ENCODE peak calls at places on chromosomes 6 and 20, in six cellular contexts. One of them, this sample, is unnamed.

GRCh38 chr6:44333273-44333919 is 9.1 kb upstream of the SPATS1 start:
- DNase-seq in IMR-90: no peak
- DNase-seq in H1: no peak
- DNase-seq in H9: no peak
- DNase-seq in neuronal stem cell: no peak
- DNase-seq in mesendoderm: no peak
- DNase-seq in this sample: no peak

GRCh38 chr20:19757487-19757972 is 528 bp upstream of the RIN2 start:
- DNase-seq in IMR-90: peak; percentile 70
- DNase-seq in H1: no peak
- DNase-seq in H9: peak; percentile 70
- DNase-seq in neuronal stem cell: peak; percentile 62
- DNase-seq in mesendoderm: peak; percentile 76
- DNase-seq in this sample: peak; percentile 86

GRCh38 chr6:38182426-38182825 is 362.9 kb downstream of the ZFAND3 start:
- DNase-seq in IMR-90: no peak
- DNase-seq in H1: no peak
- DNase-seq in H9: no peak
- DNase-seq in neuronal stem cell: no peak
- DNase-seq in mesendoderm: no peak
- DNase-seq in this sample: no peak

GRCh38 chr20:31819083-31819784 is at the start of gene MYLK2:
- DNase-seq in IMR-90: no peak
- DNase-seq in H1: no peak
- DNase-seq in H9: no peak
- DNase-seq in neuronal stem cell: no peak
- DNase-seq in mesendoderm: no peak
- DNase-seq in this sample: no peak

GRCh38 chr6:146532702-146533101 is 10.9 kb upstream of the RAB32 start:
- DNase-seq in IMR-90: no peak
- DNase-seq in H1: no peak
- DNase-seq in H9: no peak
- DNase-seq in neuronal stem cell: no peak
- DNase-seq in mesendoderm: no peak
- DNase-seq in this sample: no peak

GRCh38 chr20:12207875-12208274 is 290.2 kb downstream of the BTBD3 start:
- DNase-seq in IMR-90: peak; percentile 41
- DNase-seq in H1: peak; percentile 27
- DNase-seq in H9: peak; percentile 63
- DNase-seq in neuronal stem cell: peak; percentile 32
- DNase-seq in mesendoderm: peak; percentile 79
- DNase-seq in this sample: peak; percentile 41

GRCh38 chr6:163180874-163181541 is 233.5 kb upstream of the QKI start:
- DNase-seq in IMR-90: no peak
- DNase-seq in H1: peak; percentile 46
- DNase-seq in H9: peak; percentile 84
- DNase-seq in neuronal stem cell: peak; percentile 41
- DNase-seq in mesendoderm: peak; percentile 95
- DNase-seq in this sample: peak; percentile 40

GRCh38 chr6:84356907-84357306 is 129.5 kb upstream of the CEP162 start:
- DNase-seq in IMR-90: no peak
- DNase-seq in H1: no peak
- DNase-seq in H9: no peak
- DNase-seq in neuronal stem cell: no peak
- DNase-seq in mesendoderm: no peak
- DNase-seq in this sample: no peak

GRCh38 chr6:111973897-111974639 is 79.8 kb upstream of the CCN6 start:
- DNase-seq in IMR-90: peak; percentile 79
- DNase-seq in H1: no peak
- DNase-seq in H9: no peak
- DNase-seq in neuronal stem cell: no peak
- DNase-seq in mesendoderm: no peak
- DNase-seq in this sample: peak; percentile 83

GRCh38 chr20:43448748-43449535 is 8.8 kb upstream of the SRSF6 start:
- DNase-seq in IMR-90: peak; percentile 33
- DNase-seq in H1: no peak
- DNase-seq in H9: peak; percentile 66
- DNase-seq in neuronal stem cell: peak; percentile 26
- DNase-seq in mesendoderm: peak; percentile 66
- DNase-seq in this sample: peak; percentile 53

GRCh38 chr20:50146732-50147662 is 6.5 kb downstream of the PEDS1 start:
- DNase-seq in IMR-90: peak; percentile 43
- DNase-seq in H1: no peak
- DNase-seq in H9: peak; percentile 58
- DNase-seq in neuronal stem cell: no peak
- DNase-seq in mesendoderm: peak; percentile 43
- DNase-seq in this sample: no peak

GRCh38 chr6:44250718-44251123 is 3.8 kb downstream of the HSP90AB1 start:
- DNase-seq in IMR-90: no peak
- DNase-seq in H1: no peak
- DNase-seq in H9: no peak
- DNase-seq in neuronal stem cell: no peak
- DNase-seq in mesendoderm: no peak
- DNase-seq in this sample: no peak

GRCh38 chr6:16273266-16273665 is 34.9 kb downstream of the GMPR start:
- DNase-seq in IMR-90: peak; percentile 61
- DNase-seq in H1: no peak
- DNase-seq in H9: no peak
- DNase-seq in neuronal stem cell: no peak
- DNase-seq in mesendoderm: no peak
- DNase-seq in this sample: peak; percentile 55

GRCh38 chr20:20143165-20143564 is 90.8 kb downstream of the CFAP61 start:
- DNase-seq in IMR-90: no peak
- DNase-seq in H1: no peak
- DNase-seq in H9: no peak
- DNase-seq in neuronal stem cell: no peak
- DNase-seq in mesendoderm: no peak
- DNase-seq in this sample: no peak

GRCh38 chr20:36754656-36755222 is 8.8 kb upstream of the NDRG3 start:
- DNase-seq in IMR-90: peak; percentile 88
- DNase-seq in H1: no peak
- DNase-seq in H9: peak; percentile 63
- DNase-seq in neuronal stem cell: peak; percentile 41
- DNase-seq in mesendoderm: peak; percentile 86
- DNase-seq in this sample: peak; percentile 86

GRCh38 chr6:79180082-79180481 is 54.4 kb downstream of the HMGN3 start:
- DNase-seq in IMR-90: no peak
- DNase-seq in H1: no peak
- DNase-seq in H9: no peak
- DNase-seq in neuronal stem cell: no peak
- DNase-seq in mesendoderm: no peak
- DNase-seq in this sample: no peak

GRCh38 chr20:13158339-13158738 is 62.7 kb upstream of the ISM1 start:
- DNase-seq in IMR-90: no peak
- DNase-seq in H1: no peak
- DNase-seq in H9: no peak
- DNase-seq in neuronal stem cell: no peak
- DNase-seq in mesendoderm: no peak
- DNase-seq in this sample: no peak

GRCh38 chr20:25178563-25179438 is 16.7 kb upstream of the ENTPD6 start:
- DNase-seq in IMR-90: peak; percentile 91
- DNase-seq in H1: no peak
- DNase-seq in H9: no peak
- DNase-seq in neuronal stem cell: peak; percentile 29
- DNase-seq in mesendoderm: peak; percentile 52
- DNase-seq in this sample: peak; percentile 66

GRCh38 chr20:41363601-41364000 is 3.0 kb downstream of the EMILIN3 start:
- DNase-seq in IMR-90: no peak
- DNase-seq in H1: no peak
- DNase-seq in H9: no peak
- DNase-seq in neuronal stem cell: no peak
- DNase-seq in mesendoderm: no peak
- DNase-seq in this sample: no peak

GRCh38 chr6:132643547-132643946 is 15.4 kb downstream of the TAAR1 start:
- DNase-seq in IMR-90: no peak
- DNase-seq in H1: no peak
- DNase-seq in H9: no peak
- DNase-seq in neuronal stem cell: no peak
- DNase-seq in mesendoderm: no peak
- DNase-seq in this sample: no peak

GRCh38 chr6:135576055-135576454 is 78.5 kb upstream of the AHI1 start:
- DNase-seq in IMR-90: peak; percentile 80
- DNase-seq in H1: no peak
- DNase-seq in H9: no peak
- DNase-seq in neuronal stem cell: no peak
- DNase-seq in mesendoderm: no peak
- DNase-seq in this sample: no peak

GRCh38 chr20:64766-65322 is 22.6 kb upstream of the DEFB125 start:
- DNase-seq in IMR-90: no peak
- DNase-seq in H1: no peak
- DNase-seq in H9: no peak
- DNase-seq in neuronal stem cell: no peak
- DNase-seq in mesendoderm: no peak
- DNase-seq in this sample: no peak

GRCh38 chr6:164142312-164142711 is 727.8 kb downstream of the QKI start:
- DNase-seq in IMR-90: no peak
- DNase-seq in H1: no peak
- DNase-seq in H9: no peak
- DNase-seq in neuronal stem cell: no peak
- DNase-seq in mesendoderm: peak; percentile 10
- DNase-seq in this sample: no peak

GRCh38 chr6:96194675-96195074 is 178.9 kb downstream of the FUT9 start:
- DNase-seq in IMR-90: no peak
- DNase-seq in H1: no peak
- DNase-seq in H9: no peak
- DNase-seq in neuronal stem cell: no peak
- DNase-seq in mesendoderm: peak; percentile 10
- DNase-seq in this sample: no peak

GRCh38 chr6:84278311-84278710 is 50.9 kb upstream of the CEP162 start:
- DNase-seq in IMR-90: no peak
- DNase-seq in H1: no peak
- DNase-seq in H9: no peak
- DNase-seq in neuronal stem cell: no peak
- DNase-seq in mesendoderm: no peak
- DNase-seq in this sample: no peak

GRCh38 chr6:140091895-140092294 is 717.4 kb upstream of the CITED2 start:
- DNase-seq in IMR-90: no peak
- DNase-seq in H1: no peak
- DNase-seq in H9: no peak
- DNase-seq in neuronal stem cell: no peak
- DNase-seq in mesendoderm: no peak
- DNase-seq in this sample: no peak

GRCh38 chr6:45699663-45700062 is 316.0 kb downstream of the CLIC5 start:
- DNase-seq in IMR-90: no peak
- DNase-seq in H1: no peak
- DNase-seq in H9: no peak
- DNase-seq in neuronal stem cell: no peak
- DNase-seq in mesendoderm: no peak
- DNase-seq in this sample: no peak
- H2BK5ac ChIP-seq in IMR-90: peak overlapping the region; percentile 51
- H2BK5ac ChIP-seq in H1: no peak overlapping the region
- H2BK5ac ChIP-seq in H9: no peak overlapping the region
- H2BK5ac ChIP-seq in neuronal stem cell: no peak overlapping the region
- H2BK5ac ChIP-seq in mesendoderm: no peak overlapping the region
- H2BK5ac ChIP-seq in this sample: no peak overlapping the region

DNA sequence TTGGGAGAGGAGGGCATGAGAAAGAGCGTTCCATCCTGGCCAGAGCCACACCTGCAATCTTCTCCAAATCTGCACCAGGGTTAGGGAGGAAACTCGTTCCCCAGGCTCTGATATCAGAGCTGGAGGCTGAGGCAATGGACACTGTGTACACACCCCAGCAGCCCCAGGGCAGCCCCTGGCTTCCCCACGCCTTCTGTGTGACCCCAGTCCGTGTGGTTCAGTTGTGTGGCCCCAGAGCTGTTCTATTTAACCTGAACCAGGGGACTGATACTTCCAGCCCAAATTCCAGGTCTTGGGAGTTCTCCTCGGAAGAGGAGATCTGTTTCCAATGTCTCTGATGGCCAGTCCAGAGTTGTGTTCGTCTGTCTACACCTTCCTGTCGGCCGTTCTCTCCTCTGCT is 242.6 kb upstream of the EXOC2 start:
- DNase-seq in IMR-90: no peak
- DNase-seq in H1: no peak
- DNase-seq in H9: no peak
- DNase-seq in neuronal stem cell: no peak
- DNase-seq in mesendoderm: no peak
- DNase-seq in this sample: no peak
- H2BK5ac ChIP-seq in IMR-90: no peak overlapping the region
- H2BK5ac ChIP-seq in H1: no peak overlapping the region
- H2BK5ac ChIP-seq in H9: no peak overlapping the region
- H2BK5ac ChIP-seq in neuronal stem cell: no peak overlapping the region
- H2BK5ac ChIP-seq in mesendoderm: no peak overlapping the region
- H2BK5ac ChIP-seq in this sample: no peak overlapping the region

GRCh38 chr6:15090145-15090579 is 155.7 kb upstream of the JARID2 start:
- DNase-seq in IMR-90: no peak
- DNase-seq in H1: no peak
- DNase-seq in H9: no peak
- DNase-seq in neuronal stem cell: no peak
- DNase-seq in mesendoderm: no peak
- DNase-seq in this sample: peak; percentile 35
- H2BK5ac ChIP-seq in IMR-90: no peak overlapping the region
- H2BK5ac ChIP-seq in H1: peak overlapping the region; percentile 8
- H2BK5ac ChIP-seq in H9: no peak overlapping the region
- H2BK5ac ChIP-seq in neuronal stem cell: no peak overlapping the region
- H2BK5ac ChIP-seq in mesendoderm: no peak overlapping the region
- H2BK5ac ChIP-seq in this sample: no peak overlapping the region

GRCh38 chr6:30761791-30762429 is 17.6 kb upstream of the IER3 start:
- DNase-seq in IMR-90: no peak
- DNase-seq in H1: no peak
- DNase-seq in H9: no peak
- DNase-seq in neuronal stem cell: no peak
- DNase-seq in mesendoderm: no peak
- DNase-seq in this sample: no peak
- H2BK5ac ChIP-seq in IMR-90: peak overlapping the region; percentile 29
- H2BK5ac ChIP-seq in H1: no peak overlapping the region
- H2BK5ac ChIP-seq in H9: no peak overlapping the region
- H2BK5ac ChIP-seq in neuronal stem cell: no peak overlapping the region
- H2BK5ac ChIP-seq in mesendoderm: peak overlapping the region; percentile 88
- H2BK5ac ChIP-seq in this sample: peak overlapping the region; percentile 80

DNA sequence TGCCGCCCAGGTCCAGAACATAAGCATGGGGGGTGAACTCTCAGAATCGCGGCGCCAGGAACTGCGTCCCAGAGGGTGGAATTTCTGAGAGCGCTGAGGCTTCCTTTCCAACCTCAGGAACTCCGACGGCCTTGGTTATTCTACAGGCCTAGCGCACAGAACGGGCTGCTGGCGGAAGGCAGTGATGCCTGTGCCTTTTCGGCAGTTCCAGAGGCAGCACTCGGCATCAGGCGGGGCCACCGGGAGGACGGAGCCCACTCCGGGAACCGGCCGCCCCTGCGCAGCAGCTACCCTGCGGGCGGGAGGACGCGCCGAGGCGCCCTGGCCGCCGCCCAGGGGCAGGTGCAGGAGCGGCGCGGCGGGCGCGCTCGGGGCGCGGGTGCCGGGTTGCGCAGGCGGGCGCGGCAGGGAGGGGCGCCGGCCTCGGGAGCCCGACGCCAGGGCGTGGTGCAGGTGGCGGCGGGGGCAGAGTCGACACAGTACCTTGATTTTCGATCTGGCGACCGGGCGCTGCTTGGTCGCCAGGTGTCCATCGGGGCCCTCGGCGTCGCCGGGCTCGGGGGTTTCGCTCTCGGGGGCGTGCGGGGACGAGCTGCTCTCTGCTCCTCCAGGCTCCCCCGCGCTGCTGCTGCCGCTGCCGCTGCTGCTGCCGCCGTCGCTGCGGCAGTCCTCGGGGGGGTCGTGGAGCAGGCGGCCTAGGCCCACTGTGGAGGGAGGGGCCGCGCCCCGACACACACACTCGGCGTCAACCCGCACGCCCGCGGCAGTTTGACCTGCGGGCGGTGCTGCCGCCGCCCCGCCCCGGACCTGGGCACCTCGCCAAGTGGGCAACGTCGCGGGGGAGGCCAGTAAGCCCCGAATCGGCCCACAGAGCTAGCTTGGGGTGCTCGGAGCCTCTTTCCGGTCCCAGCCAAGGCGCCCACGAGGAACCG is 1.3 kb downstream of the OVOL2 start:
- DNase-seq in IMR-90: no peak
- DNase-seq in H1: no peak
- DNase-seq in H9: peak; percentile 52
- DNase-seq in neuronal stem cell: no peak
- DNase-seq in mesendoderm: peak; percentile 53
- DNase-seq in this sample: peak; percentile 5
- H2BK5ac ChIP-seq in IMR-90: no peak overlapping the region
- H2BK5ac ChIP-seq in H1: no peak overlapping the region
- H2BK5ac ChIP-seq in H9: no peak overlapping the region
- H2BK5ac ChIP-seq in neuronal stem cell: no peak overlapping the region
- H2BK5ac ChIP-seq in mesendoderm: no peak overlapping the region
- H2BK5ac ChIP-seq in this sample: no peak overlapping the region